ENCODE peak calls at places on chromosomes 5 and 9, in seven cellular contexts. E is smooth muscle cell of the brain vasculature, K is EH, G is Panc1, I is ELR, W is frontal cortex, A is HS-5. V is an unnamed sample.

GRCh38 chr9:94783121-94783664 is 56.7 kb downstream of the AOPEP start:
- DNase-seq in K (peak), E (no peak), W (no peak), G (peak), A (peak), I (peak), V (peak)

GRCh38 chr5:94754824-94755223 is 136.4 kb downstream of the SLF1 start:
- DNase-seq in A (no peak), G (no peak), E (no peak), K (peak), I (peak), W (no peak), V (no peak)

GRCh38 chr9:136201174-136201573 is 3.8 kb downstream of the LHX3 start:
- DNase-seq in W (no peak), A (no peak), E (no peak), I (no peak), G (no peak), K (no peak), V (no peak)

GRCh38 chr9:2817987-2818386 is 25.9 kb downstream of the PUM3 start:
- DNase-seq in G (no peak), A (no peak), E (no peak), K (peak), W (no peak), I (no peak), V (no peak)

GRCh38 chr5:151665584-151665982 is 21.1 kb downstream of the SPARC start:
- DNase-seq in K (peak), I (no peak), E (no peak), W (no peak), G (no peak), A (no peak), V (no peak)

GRCh38 chr9:129430940-129431693 is 189.8 kb downstream of the C9orf50 start:
- DNase-seq in G (no peak), W (no peak), K (no peak), A (no peak), E (no peak), I (no peak), V (no peak)

GRCh38 chr5:100790170-100790665 is 112.9 kb downstream of the ST8SIA4 start:
- DNase-seq in E (no peak), W (no peak), G (no peak), A (no peak), I (peak), K (no peak), V (no peak)

GRCh38 chr5:72611111-72611724 is 104.0 kb upstream of the ZNF366 start:
- DNase-seq in W (peak), G (peak), K (peak), I (peak), E (peak), A (no peak), V (peak)

GRCh38 chr5:172224996-172225395 is 31.0 kb downstream of the EFCAB9 start:
- DNase-seq in W (no peak), K (no peak), E (no peak), G (no peak), A (no peak), I (no peak), V (no peak)

GRCh38 chr9:20356392-20357206 is 265.7 kb downstream of the MLLT3 start:
- DNase-seq in K (peak), W (peak), I (peak), G (peak), A (peak), E (peak), V (peak)

V was measured in RKO.